ENCODE peak calls at places on chromosomes 3 and 15, in ten cellular contexts. P is stomach, G is tibial nerve, T is Panc1, Q is lower lobe of right lung, B is cardiac muscle cell, V is adrenal gland, Z is kidney, O is PC-9, J is upper lobe of right lung. K is an unnamed sample. For H3K9me3 and H3K4me1, the result is how much of the 10 kb centered on the place peaks cover.

GRCh38 chr3:147813256-147813655 is 404.1 kb downstream of the ZIC1 start:
- DNase-seq in P (no peak), G (no peak), T (no peak), Q (no peak), B (no peak), V (no peak), Z (no peak), O (no peak), J (no peak), K (no peak)

GRCh38 chr3:13403213-13403817 is 16.8 kb downstream of the NUP210 start:
- DNase-seq in P (no peak), G (no peak), T (no peak), Q (no peak), B (no peak), V (no peak), Z (no peak), O (no peak), J (no peak), K (no peak)

GRCh38 chr3:99504258-99504657 is 134.1 kb upstream of the COL8A1 start:
- DNase-seq in P (no peak), G (no peak), T (no peak), Q (no peak), B (no peak), V (no peak), Z (no peak), O (no peak), J (no peak), K (no peak)

GRCh38 chr3:167456157-167456799 is 17.6 kb downstream of the SERPINI2 start:
- DNase-seq in P (no peak), G (no peak), T (no peak), Q (no peak), B (no peak), V (no peak), Z (no peak), O (no peak), J (no peak), K (no peak)

GRCh38 chr15:84826369-84826823 is 9.2 kb downstream of the ALPK3 start:
- DNase-seq in P (peak), G (no peak), T (no peak), Q (no peak), B (peak), V (peak), Z (no peak), O (no peak), J (no peak), K (no peak)

GRCh38 chr3:27714692-27715453 is 7.2 kb downstream of the EOMES start:
- DNase-seq in P (peak), G (no peak), T (no peak), Q (peak), B (peak), V (no peak), Z (peak), O (no peak), J (peak), K (no peak)

GRCh38 chr3:52218953-52219650 is 6.3 kb downstream of the TLR9 start:
- DNase-seq in P (peak), G (no peak), T (no peak), Q (peak), B (no peak), V (no peak), Z (no peak), O (peak), J (peak), K (no peak)

GRCh38 chr3:89364309-89364708 is 256.9 kb downstream of the EPHA3 start:
- DNase-seq in P (no peak), G (no peak), T (no peak), Q (no peak), B (no peak), V (no peak), Z (no peak), O (no peak), J (no peak), K (no peak)

GRCh38 chr3:236881-237280 is 40.3 kb downstream of the CHL1 start:
- DNase-seq in P (no peak), G (no peak), T (no peak), Q (no peak), B (no peak), V (no peak), Z (no peak), O (no peak), J (no peak), K (no peak)
- H3K9me3 ChIP-seq in P (under half), G (under half), T (under half), Q (under half), B (under half), V (under half), Z (under half), O (under half), J (under half), K (under half)

DNA sequence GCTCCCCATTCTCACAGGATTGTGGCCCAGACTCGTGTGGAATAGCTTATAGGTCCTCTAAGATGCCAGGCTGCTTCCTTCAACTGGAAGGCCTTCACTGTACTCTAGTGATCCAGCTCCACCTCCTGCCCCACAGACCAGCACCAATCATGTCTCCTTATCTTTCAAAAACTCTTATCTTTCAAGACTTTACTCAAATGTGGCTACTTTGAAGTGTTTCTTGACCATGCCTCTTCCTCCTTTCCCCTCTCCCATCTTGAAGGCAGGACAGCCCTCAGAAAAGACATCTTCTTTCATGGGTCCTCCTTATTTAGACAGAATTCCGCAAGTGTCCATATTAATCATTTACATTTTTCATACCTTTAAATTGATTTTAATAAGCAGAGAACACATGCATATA is 142.3 kb downstream of the CHST2 start:
- DNase-seq in P (no peak), G (no peak), T (no peak), Q (no peak), B (no peak), V (no peak), Z (no peak), O (no peak), J (no peak), K (no peak)
- H3K4me3 ChIP-seq in P (no peak), G (no peak), T (no peak), Q (no peak), B (no peak), V (no peak), Z (no peak), O (no peak), J (no peak), K (no peak)

DNA sequence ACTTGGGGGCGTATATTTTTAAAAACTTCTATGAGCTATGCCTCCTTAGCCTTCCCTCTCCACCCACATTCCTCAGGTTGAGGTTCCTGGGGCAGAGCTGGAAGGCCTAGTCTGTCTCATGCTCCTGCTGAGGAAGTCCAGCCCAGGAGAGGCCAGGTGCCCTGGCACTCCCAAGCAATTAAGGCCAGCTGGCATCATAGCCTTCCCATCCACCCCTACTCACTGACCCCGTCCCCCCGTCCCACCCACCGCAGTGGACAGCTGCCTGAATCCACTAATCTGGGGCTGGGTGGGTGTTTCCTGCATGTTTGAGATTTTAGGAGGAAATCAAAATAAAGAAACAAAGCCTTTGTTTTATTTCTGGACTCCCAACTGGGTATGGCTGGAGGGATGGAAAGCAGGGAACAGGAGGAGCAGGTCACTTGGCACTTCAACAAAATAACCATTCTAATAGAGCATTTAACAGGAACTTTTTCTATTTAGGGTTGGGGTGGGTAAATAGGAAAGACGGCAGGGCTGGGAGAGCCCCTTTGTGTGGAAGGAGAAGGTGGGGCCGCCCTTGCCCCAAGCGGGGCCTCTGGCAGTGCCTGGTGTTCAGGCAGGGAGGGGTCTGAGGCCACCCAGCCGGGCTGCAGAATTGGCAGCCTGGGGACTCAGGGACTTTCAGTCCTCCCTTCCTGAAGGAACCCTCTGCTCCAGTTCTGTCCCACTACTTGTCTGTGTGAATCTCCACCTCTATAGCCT is 8.5 kb downstream of the MRAS start:
- DNase-seq in P (no peak), G (no peak), T (no peak), Q (no peak), B (no peak), V (no peak), Z (peak), O (no peak), J (no peak), K (no peak)
- H3K4me1 ChIP-seq in P (under half), G (under half), T (under half), Q (under half), B (under half), V (under half), Z (under half), O (under half), J (under half), K (under half)

GRCh38 chr3:53658613-53659193 is 164.3 kb downstream of the CACNA1D start:
- DNase-seq in P (no peak), G (no peak), T (no peak), Q (no peak), B (no peak), V (no peak), Z (no peak), O (no peak), J (no peak), K (no peak)
- H3K9me3 ChIP-seq in P (under half), G (under half), T (under half), Q (under half), B (under half), V (under half), Z (under half), O (under half), J (under half), K (under half)

DNA sequence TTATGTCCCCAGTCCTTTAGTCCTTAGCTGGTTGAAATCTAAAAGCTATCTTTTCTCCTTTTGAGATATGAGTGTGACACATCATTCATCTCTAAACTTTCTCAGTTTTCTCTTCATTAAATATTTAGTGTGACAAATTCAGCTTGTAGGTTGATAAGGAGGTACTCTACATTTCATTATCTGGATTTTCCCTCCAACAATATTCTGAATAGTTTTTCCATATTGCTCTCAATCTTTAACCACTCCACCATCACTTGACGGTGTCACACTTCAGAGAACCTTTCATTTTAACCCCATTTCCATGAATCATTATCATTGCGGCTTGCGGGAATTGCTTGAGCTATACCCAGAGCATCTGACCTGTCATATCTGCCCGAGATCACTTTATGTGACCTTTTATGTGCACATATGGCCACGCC is 16.1 kb upstream of the ATP8B4 start:
- DNase-seq in P (no peak), G (no peak), T (no peak), Q (no peak), B (no peak), V (no peak), Z (no peak), O (no peak), J (no peak), K (no peak)
- H3K4me3 ChIP-seq in P (no peak), G (no peak), T (no peak), Q (no peak), B (no peak), V (no peak), Z (no peak), O (no peak), J (no peak), K (no peak)

DNA sequence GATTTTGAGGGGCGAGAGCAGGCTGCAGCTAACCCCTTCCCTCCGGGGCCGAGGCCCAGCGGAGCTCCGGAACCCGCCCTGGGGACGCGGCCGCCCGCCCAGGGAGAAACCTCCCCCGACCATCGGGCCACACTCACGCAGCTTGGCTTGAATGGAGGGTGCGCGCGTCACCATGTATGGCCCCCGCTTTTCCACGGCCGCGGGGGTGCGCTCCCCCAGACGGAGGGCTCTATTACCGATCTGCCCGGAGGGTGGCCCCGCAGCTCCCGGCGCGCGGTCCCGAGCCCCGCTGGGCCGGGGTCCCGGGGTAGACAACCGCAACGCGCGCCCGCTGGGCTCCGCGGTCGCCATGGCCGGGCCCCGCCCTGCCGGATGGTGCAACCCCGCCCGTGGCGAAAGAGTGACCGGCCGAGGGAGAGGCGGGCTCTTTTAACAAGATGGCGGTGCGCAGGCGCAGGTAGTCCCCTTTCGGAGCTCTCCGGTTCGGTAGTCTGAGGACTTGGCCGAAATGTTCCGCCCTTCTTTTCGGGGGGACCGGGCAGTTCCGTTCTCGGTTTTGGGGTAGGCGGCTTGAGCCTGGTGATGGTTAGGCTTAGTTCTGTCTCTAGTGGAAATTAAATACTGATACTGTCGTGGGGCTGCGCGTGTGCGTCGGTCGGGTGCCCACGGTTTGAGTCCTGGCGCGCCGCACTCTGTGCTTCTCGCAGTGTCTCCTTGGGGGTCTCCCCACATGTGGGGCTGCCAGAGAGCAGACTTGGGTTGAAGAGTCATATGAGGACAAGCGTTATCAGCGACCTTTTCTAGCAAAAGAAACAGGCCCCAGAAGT is at the start of gene FAM219B:
- DNase-seq in P (peak), G (peak), T (no peak), Q (peak), B (peak), V (peak), Z (peak), O (peak), J (peak), K (peak)
- H3K4me1 ChIP-seq in P (under half), G (under half), T (under half), Q (under half), B (under half), V (under half), Z (under half), O (under half), J (under half), K (under half)

GRCh38 chr3:1728510-1728909 is 370.2 kb upstream of the CNTN4 start:
- DNase-seq in P (no peak), G (no peak), T (no peak), Q (no peak), B (no peak), V (no peak), Z (no peak), O (no peak), J (no peak), K (no peak)
- H3K9me3 ChIP-seq in P (under half), G (under half), T (under half), Q (under half), B (under half), V (under half), Z (under half), O (under half), J (under half), K (under half)

K was measured in CD4-positive, alpha-beta memory T cell.